ENCODE peak calls at places on chromosomes 16 and 17, in seven cellular contexts. Q is HTR-8/SVneo, D is endothelial cell, F is stomach, H is A673, Z is NCI-H1694, S is cardiac muscle cell. P is an unnamed sample.

GRCh38 chr16:71637398-71637797 is 11.4 kb downstream of the MARVELD3 start:
- DNase-seq in Z (no peak), S (peak; percentile 26), D (no peak), Q (no peak), H (peak; percentile 98), F (no peak), P (no peak)

GRCh38 chr16:53678756-53679334 is 24.8 kb downstream of the RPGRIP1L start:
- DNase-seq in H (no peak), Q (no peak), S (no peak), D (no peak), Z (no peak), F (no peak), P (no peak)

GRCh38 chr16:2775765-2776499 is 1.1 kb downstream of the ELOB start:
- DNase-seq in H (no peak), Z (no peak), Q (no peak), S (no peak), F (no peak), D (no peak), P (no peak)

GRCh38 chr17:41773190-41773588 is 13.3 kb downstream of the JUP start:
- DNase-seq in S (peak; percentile 65), F (peak; percentile 87), D (no peak), Q (peak; percentile 60), H (peak; percentile 14), Z (peak; percentile 20), P (no peak)

GRCh38 chr16:85415196-85415988 is 197.7 kb upstream of the GSE1 start:
- DNase-seq in Z (no peak), Q (no peak), S (no peak), H (no peak), D (peak; percentile 2), F (no peak), P (no peak)

GRCh38 chr17:71320009-71320796 is 800.6 kb upstream of the SOX9 start:
- DNase-seq in D (no peak), Q (no peak), H (no peak), S (no peak), Z (no peak), F (no peak), P (no peak)

GRCh38 chr17:72502111-72502939 is 381.5 kb downstream of the SOX9 start:
- DNase-seq in D (no peak), S (no peak), Z (no peak), Q (no peak), F (peak; percentile 70), H (no peak), P (no peak)

GRCh38 chr17:57502696-57503307 is 242.3 kb downstream of the CCDC182 start:
- DNase-seq in F (no peak), H (no peak), S (no peak), Q (no peak), D (no peak), Z (peak; percentile 67), P (no peak)

GRCh38 chr16:86050591-86051375 is 151.8 kb downstream of the IRF8 start:
- DNase-seq in H (no peak), F (no peak), Z (no peak), Q (no peak), S (peak; percentile 30), D (no peak), P (no peak)

GRCh38 chr16:66427871-66428681 is 981 bp downstream of the BEAN1 start:
- DNase-seq in D (peak; percentile 28), H (no peak), F (no peak), Q (no peak), Z (no peak), S (peak; percentile 56), P (no peak)

GRCh38 chr16:71761097-71761496 is 36.6 kb upstream of the PHLPP2 start:
- DNase-seq in H (no peak), Z (no peak), S (no peak), Q (no peak), D (no peak), F (no peak), P (no peak)

GRCh38 chr16:87747626-87748025 is 18.2 kb downstream of the KLHDC4 start:
- DNase-seq in Q (no peak), F (no peak), Z (no peak), H (no peak), S (no peak), D (no peak), P (no peak)

GRCh38 chr16:50744911-50745310 is 3.0 kb downstream of the CYLD start:
- DNase-seq in F (no peak), H (no peak), S (no peak), Q (no peak), D (no peak), Z (no peak), P (no peak)

GRCh38 chr17:33200116-33200515 is 93.0 kb downstream of the ASIC2 start:
- DNase-seq in H (peak; percentile 51), S (no peak), F (no peak), Q (no peak), Z (no peak), D (no peak), P (peak; percentile 14)

GRCh38 chr17:82151106-82151957 is 53.3 kb upstream of the FASN start:
- DNase-seq in H (no peak), Z (no peak), S (no peak), F (peak; percentile 33), D (no peak), Q (no peak), P (no peak)

GRCh38 chr16:84677017-84677803 is 22.6 kb upstream of the USP10 start:
- DNase-seq in D (no peak), H (no peak), Q (no peak), S (no peak), F (no peak), Z (no peak), P (no peak)

GRCh38 chr17:79658811-79659207 is 48.0 kb upstream of the RBFOX3 start:
- DNase-seq in Z (peak; percentile 46), D (peak; percentile 53), H (peak; percentile 32), Q (no peak), S (peak; percentile 68), F (no peak), P (no peak)

GRCh38 chr16:89848974-89849373 is 20.7 kb downstream of the SPIRE2 start:
- DNase-seq in Q (no peak), D (no peak), H (no peak), F (no peak), Z (no peak), S (no peak), P (no peak)

GRCh38 chr17:45705123-45706009 is 78.8 kb upstream of the CRHR1 start:
- DNase-seq in H (no peak), Q (peak; percentile 61), S (no peak), F (no peak), D (no peak), Z (no peak), P (peak; percentile 42)

GRCh38 chr17:7293821-7294613 is 422 bp downstream of the YBX2 start:
- DNase-seq in F (peak; percentile 61), D (peak; percentile 36), S (peak; percentile 52), Q (no peak), H (no peak), Z (no peak), P (peak; percentile 56)

GRCh38 chr17:73042809-73043685 is 49.4 kb downstream of the SLC39A11 start:
- DNase-seq in Q (no peak), S (no peak), D (no peak), Z (no peak), H (no peak), F (no peak), P (no peak)

GRCh38 chr16:65178151-65178550 is 56.3 kb upstream of the CDH11 start:
- DNase-seq in D (no peak), H (no peak), Z (no peak), Q (no peak), F (no peak), S (no peak), P (no peak)

GRCh38 chr17:18374216-18374615 is 3.4 kb upstream of the EVPLL start:
- DNase-seq in F (no peak), D (no peak), S (no peak), H (no peak), Z (no peak), Q (no peak), P (no peak)

GRCh38 chr17:3033741-3034577 is 29.4 kb downstream of the OR1D5 start:
- DNase-seq in Z (no peak), D (no peak), Q (no peak), S (no peak), H (no peak), F (no peak), P (no peak)

GRCh38 chr17:20315821-20316220 is 151.5 kb downstream of the LGALS9B start:
- DNase-seq in D (no peak), F (no peak), S (no peak), Q (no peak), Z (no peak), H (no peak), P (peak; percentile 0)

GRCh38 chr17:68461589-68461988 is 4.3 kb upstream of the WIPI1 start:
- DNase-seq in F (peak; percentile 45), Z (no peak), D (no peak), Q (no peak), S (no peak), H (no peak), P (no peak)

GRCh38 chr17:33981713-33982601 is 273.1 kb upstream of the CCL2 start:
- DNase-seq in D (no peak), S (no peak), F (no peak), H (no peak), Q (no peak), Z (peak; percentile 89), P (peak; percentile 92)

GRCh38 chr16:14301150-14302030 is 230.3 kb downstream of the MRTFB start:
- DNase-seq in S (peak; percentile 38), H (no peak), F (peak; percentile 42), Q (no peak), D (no peak), Z (no peak), P (no peak)

GRCh38 chr16:78224342-78224741 is 124.9 kb downstream of the WWOX start:
- DNase-seq in Q (no peak), H (no peak), D (no peak), S (no peak), F (no peak), Z (no peak), P (no peak)

GRCh38 chr17:57357392-57357784 is 101.1 kb downstream of the MSI2 start:
- DNase-seq in H (no peak), D (no peak), Z (no peak), F (peak; percentile 91), Q (no peak), S (peak; percentile 27), P (no peak)

GRCh38 chr16:86921289-86921688 is 342.9 kb downstream of the FOXL1 start:
- DNase-seq in H (no peak), Q (no peak), D (no peak), S (no peak), Z (no peak), F (no peak), P (no peak)

GRCh38 chr17:3916013-3916696 is at the start of gene P2RX1:
- DNase-seq in D (no peak), Q (no peak), F (peak; percentile 60), Z (no peak), S (no peak), H (peak; percentile 38), P (no peak)

GRCh38 chr17:1649116-1649843 is 386 bp downstream of the RILP start:
- DNase-seq in Q (peak; percentile 85), F (peak; percentile 83), S (peak; percentile 90), H (peak; percentile 86), Z (no peak), D (peak; percentile 74), P (peak; percentile 77)

GRCh38 chr16:3094289-3095027 is 4.6 kb downstream of the ZSCAN10 start:
- DNase-seq in Z (peak; percentile 15), S (peak; percentile 53), D (peak; percentile 62), Q (peak; percentile 49), H (peak; percentile 74), F (peak; percentile 59), P (peak; percentile 8)

GRCh38 chr16:86244936-86245335 is 265.4 kb upstream of the FOXF1 start:
- DNase-seq in Q (no peak), D (no peak), Z (no peak), F (no peak), S (no peak), H (no peak), P (no peak)

GRCh38 chr17:50785942-50786570 is 18.7 kb upstream of the ANKRD40CL start:
- DNase-seq in F (peak; percentile 29), H (no peak), S (no peak), D (no peak), Z (peak; percentile 96), Q (no peak), P (peak; percentile 25)